ENCODE peak calls at places on chromosomes 3 and 15, in four cellular contexts. V, Q, L and U are unnamed samples.
A peak's percentile ranks its signal among the peaks of the same experiment; 100 is the strongest.

GRCh38 chr3:44065311-44065710 is 176.4 kb upstream of the TOPAZ1 start:
- DNase-seq in Q (no peak), V (no peak), L (no peak), U (no peak)

GRCh38 chr3:130759692-130760338 is 13.2 kb upstream of the PIK3R4 start:
- DNase-seq in Q (peak; percentile 25), V (peak; percentile 43), L (peak; percentile 73), U (peak; percentile 53)

GRCh38 chr15:89500397-89501270 is 4.3 kb upstream of the RHCG start:
- DNase-seq in Q (no peak), V (no peak), L (no peak), U (no peak)

GRCh38 chr3:11719406-11720219 is 75.9 kb upstream of the VGLL4 start:
- DNase-seq in Q (peak; percentile 5), L (peak; percentile 91), V (peak; percentile 81), U (peak; percentile 90)

GRCh38 chr3:129485681-129486056 is 42.8 kb upstream of the RHO start:
- DNase-seq in Q (peak; percentile 68), V (no peak), L (peak; percentile 72), U (peak; percentile 92)

GRCh38 chr3:64462203-64463120 is 225.3 kb downstream of the ADAMTS9 start:
- DNase-seq in Q (no peak), L (no peak), V (no peak), U (no peak)

GRCh38 chr3:26628915-26629314 is 6.3 kb downstream of the LRRC3B start:
- DNase-seq in L (no peak), V (no peak), Q (no peak), U (no peak)

GRCh38 chr15:67385971-67386370 is 131.4 kb downstream of the IQCH start:
- DNase-seq in L (no peak), V (no peak), Q (no peak), U (no peak)

GRCh38 chr3:122681294-122682015 is 816 bp downstream of the PARP14 start:
- DNase-seq in L (no peak), Q (no peak), V (no peak), U (no peak)

GRCh38 chr3:151707216-151707615 is 26.5 kb upstream of the AADACL2 start:
- DNase-seq in Q (no peak), L (no peak), V (no peak), U (no peak)

GRCh38 chr3:58563386-58564035 is 13.7 kb downstream of the FAM107A start:
- DNase-seq in L (no peak), V (no peak), Q (no peak), U (no peak)

GRCh38 chr3:8853081-8853480 is 83.7 kb upstream of the OXTR start:
- DNase-seq in Q (no peak), L (no peak), V (no peak), U (no peak)

GRCh38 chr3:52441772-52442332 is 3.1 kb downstream of the SEMA3G start:
- DNase-seq in L (no peak), V (no peak), Q (no peak), U (no peak)

GRCh38 chr3:71581981-71582611 is 1.4 kb downstream of the FOXP1 start:
- DNase-seq in L (peak; percentile 54), Q (peak; percentile 6), V (peak; percentile 44), U (peak; percentile 65)

GRCh38 chr15:62390793-62391543 is 225.9 kb upstream of the C2CD4B start:
- DNase-seq in Q (no peak), L (peak; percentile 59), V (peak; percentile 17), U (peak; percentile 77)

GRCh38 chr15:62393196-62393595 is 228.1 kb upstream of the C2CD4B start:
- DNase-seq in L (no peak), Q (no peak), V (no peak), U (no peak)

GRCh38 chr15:62391565-62392262 is 226.6 kb upstream of the C2CD4B start:
- DNase-seq in V (peak; percentile 21), Q (peak; percentile 26), L (peak; percentile 50), U (peak; percentile 84)

GRCh38 chr15:62394079-62394478 is 229.0 kb upstream of the C2CD4B start:
- DNase-seq in Q (no peak), V (no peak), L (no peak), U (no peak)

DNA sequence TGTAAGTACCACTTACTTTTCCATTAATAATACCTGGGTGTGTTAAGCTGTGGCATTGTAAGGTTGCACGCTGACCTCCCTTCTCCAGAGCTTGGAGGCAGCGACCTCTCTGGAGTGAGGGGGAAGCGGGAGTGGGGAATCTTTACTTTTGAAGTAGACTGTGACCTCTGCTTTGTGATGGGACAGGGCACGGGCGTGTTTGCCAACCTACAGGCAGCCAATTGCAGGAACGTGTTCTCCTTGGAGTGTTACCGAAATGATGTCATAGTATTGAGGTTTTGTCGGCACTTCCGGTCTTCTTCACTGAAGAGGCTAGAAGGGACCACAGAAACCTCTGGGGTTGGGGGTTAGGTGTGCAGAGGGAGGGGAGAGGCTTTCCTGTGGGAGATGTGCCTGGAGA is 227.3 kb upstream of the C2CD4B start:
- DNase-seq in L (peak; percentile 17), Q (peak; percentile 14), V (no peak), U (peak; percentile 55)
- H3K27ac ChIP-seq in L (no peak overlapping the region), Q (peak overlapping the region; percentile 93), V (no peak overlapping the region), U (peak overlapping the region; percentile 49)

GRCh38 chr15:60376677-60377095 is 21.1 kb downstream of the ANXA2 start:
- DNase-seq in Q (no peak), V (no peak), L (no peak), U (no peak)
- H3K4me1 ChIP-seq in Q (peaks cover 84% of the 10 kb centered on the region), V (no peaks in the 10 kb centered on the region), L (peaks cover 13% of the 10 kb centered on the region), U (peaks cover 28% of the 10 kb centered on the region)

GRCh38 chr3:72658466-72659100 is 189.7 kb downstream of the SHQ1 start:
- DNase-seq in V (no peak), Q (no peak), L (no peak), U (no peak)

GRCh38 chr3:72652395-72652794 is 195.8 kb downstream of the SHQ1 start:
- DNase-seq in Q (no peak), V (no peak), L (no peak), U (no peak)

GRCh38 chr3:72657666-72658065 is 190.6 kb downstream of the SHQ1 start:
- DNase-seq in L (no peak), V (peak; percentile 74), Q (no peak), U (no peak)

GRCh38 chr3:72655758-72656157 is 192.5 kb downstream of the SHQ1 start:
- DNase-seq in L (peak; percentile 30), Q (no peak), V (no peak), U (no peak)

GRCh38 chr3:72655151-72655551 is 193.1 kb downstream of the SHQ1 start:
- DNase-seq in L (no peak), V (no peak), Q (no peak), U (peak; percentile 60)
- H3K4me3 ChIP-seq in L (no peak overlapping the region), V (no peak overlapping the region), Q (peak overlapping the region; percentile 34), U (peak overlapping the region; percentile 15)

GRCh38 chr3:105957722-105958121 is 88.9 kb upstream of the CBLB start:
- DNase-seq in Q (no peak), L (no peak), V (no peak), U (no peak)
- H3K27ac ChIP-seq in Q (no peak overlapping the region), L (no peak overlapping the region), V (no peak overlapping the region), U (no peak overlapping the region)

GRCh38 chr15:80526556-80527340 is 122.6 kb downstream of the ARNT2 start:
- DNase-seq in Q (no peak), V (no peak), L (no peak), U (peak; percentile 67)
- H3K4me1 ChIP-seq in Q (peaks cover 11% of the 10 kb centered on the region), V (no peaks in the 10 kb centered on the region), L (no peaks in the 10 kb centered on the region), U (peaks cover 13% of the 10 kb centered on the region)

GRCh38 chr15:98062869-98063268 is 102.4 kb downstream of the ARRDC4 start:
- DNase-seq in V (no peak), Q (no peak), L (no peak), U (no peak)
- H3K4me3 ChIP-seq in V (no peak overlapping the region), Q (no peak overlapping the region), L (no peak overlapping the region), U (no peak overlapping the region)

DNA sequence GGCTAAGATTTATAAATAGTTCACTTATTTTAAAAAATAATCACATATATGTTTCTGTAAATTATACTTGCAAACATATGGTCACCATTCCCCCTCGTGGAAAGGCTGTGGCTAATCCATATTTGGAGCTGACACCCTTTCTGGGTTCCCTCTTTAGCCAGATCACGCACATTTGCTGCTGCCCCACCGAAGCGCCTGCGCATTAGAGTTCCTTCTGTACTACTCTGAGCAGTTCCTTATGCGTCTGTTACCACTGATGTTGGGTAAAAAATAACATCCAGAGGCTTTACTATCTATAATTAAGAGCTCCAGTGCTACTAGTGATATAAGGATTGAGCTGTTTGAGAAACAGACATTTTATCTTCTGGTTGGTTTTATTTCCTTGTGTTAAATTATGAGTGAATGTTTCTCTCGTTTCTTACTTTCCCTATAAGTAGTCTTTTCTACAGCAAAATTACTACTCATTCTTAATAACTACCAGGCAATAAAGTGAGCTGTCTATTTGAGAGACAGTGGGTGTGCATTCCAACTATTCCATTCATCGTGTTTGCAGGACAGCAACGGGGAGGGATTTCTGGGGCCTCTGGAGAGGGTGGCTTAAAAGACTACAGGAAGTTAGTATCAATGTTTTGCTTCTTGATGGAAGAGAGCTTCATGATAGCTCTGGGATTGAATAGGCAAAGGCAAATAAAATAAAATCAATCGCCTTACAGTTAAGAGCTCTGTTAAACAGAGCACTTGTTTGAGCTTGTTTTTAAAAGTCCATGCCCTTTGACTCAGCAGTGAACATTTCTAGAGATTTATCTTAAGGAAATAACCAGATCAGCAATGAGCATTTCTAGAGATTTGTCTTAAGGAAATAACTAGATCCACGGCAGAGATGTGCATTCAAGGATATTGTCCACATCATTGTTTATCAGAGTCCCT is 245.2 kb downstream of the CD47 start:
- DNase-seq in L (no peak), Q (no peak), V (no peak), U (no peak)
- H3K27ac ChIP-seq in L (no peak overlapping the region), Q (no peak overlapping the region), V (no peak overlapping the region), U (no peak overlapping the region)

GRCh38 chr15:94352940-94353820 is 121.8 kb downstream of the MCTP2 start:
- DNase-seq in L (no peak), Q (no peak), V (no peak), U (no peak)

GRCh38 chr15:94348084-94348483 is 116.7 kb downstream of the MCTP2 start:
- DNase-seq in V (no peak), Q (no peak), L (no peak), U (no peak)

GRCh38 chr15:94346272-94346671 is 114.9 kb downstream of the MCTP2 start:
- DNase-seq in V (no peak), L (no peak), Q (no peak), U (no peak)

DNA sequence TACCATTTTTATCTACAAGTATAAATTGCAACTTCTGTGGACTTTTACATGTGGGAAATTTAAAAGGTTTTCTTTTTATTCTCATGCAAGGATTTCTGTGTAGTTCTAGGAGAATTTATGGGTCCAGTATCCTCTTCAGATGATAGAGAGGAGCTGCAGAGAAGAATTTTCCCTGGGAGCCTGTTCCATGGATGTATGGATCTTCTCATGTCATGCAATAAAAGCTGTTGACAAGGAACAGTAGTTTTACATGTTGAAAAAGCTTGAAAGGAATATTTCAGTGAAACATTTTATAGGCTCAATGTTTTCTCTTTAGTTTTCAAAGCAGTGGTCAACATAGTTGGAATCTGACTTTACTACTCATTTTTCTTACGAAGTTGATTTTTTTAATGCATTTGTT is 119.8 kb downstream of the MCTP2 start:
- DNase-seq in L (no peak), V (no peak), Q (no peak), U (no peak)
- H3K4me1 ChIP-seq in L (no peaks in the 10 kb centered on the region), V (no peaks in the 10 kb centered on the region), Q (no peaks in the 10 kb centered on the region), U (no peaks in the 10 kb centered on the region)

GRCh38 chr15:38257676-38258075 is 5.0 kb downstream of the SPRED1 start:
- DNase-seq in L (no peak), Q (no peak), V (no peak), U (no peak)
- H3K4me3 ChIP-seq in L (no peak overlapping the region), Q (no peak overlapping the region), V (no peak overlapping the region), U (no peak overlapping the region)